ENCODE peak calls at places on chromosomes 7 and 10, in ten cellular contexts. W is transverse colon; T is activated T-cell treated with anti-CD3 and anti-CD28 coated beads, Interleukin-2, amount 50 U/mL, for 48 hours; R is Calu3; N is activated CD4-positive, alpha-beta T cell treated with anti-CD3 and anti-CD28 coated beads, Interleukin-2, amount 50 U/mL, for 24 hours; V is GM06990; L is GM04504; S is fibroblast of lung; P is AG04449; M is NCI-H2171 treated with DMSO at 0.1 percent for 48 hours. D is an unnamed sample.

GRCh38 chr10:13743101-13743693 is 156.4 kb downstream of the PRPF18 start:
- DNase-seq in W (no peak), T (no peak), R (no peak), N (no peak), V (peak; percentile 37), L (no peak), S (peak; percentile 33), P (no peak), M (no peak), D (no peak)

GRCh38 chr7:159370-160270 is 32.8 kb upstream of the FAM20C start:
- DNase-seq in W (no peak), T (no peak), R (no peak), N (no peak), V (no peak), L (no peak), S (no peak), P (no peak), M (no peak), D (no peak)

GRCh38 chr10:53537508-53537907 is 764.9 kb upstream of the MBL2 start:
- DNase-seq in W (no peak), T (no peak), R (no peak), N (no peak), V (no peak), L (no peak), S (no peak), P (no peak), M (no peak), D (no peak)

GRCh38 chr10:78179886-78180285 is 146.2 kb downstream of the RPS24 start:
- DNase-seq in W (no peak), T (no peak), R (no peak), N (no peak), V (no peak), L (no peak), S (no peak), P (no peak), M (no peak), D (no peak)

GRCh38 chr7:128020161-128020560 is 11.1 kb downstream of the LRRC4 start:
- DNase-seq in W (no peak), T (peak; percentile 54), R (no peak), N (no peak), V (no peak), L (no peak), S (no peak), P (no peak), M (no peak), D (peak; percentile 37)

GRCh38 chr10:69657417-69657816 is 27.4 kb downstream of the FAM241B start:
- DNase-seq in W (no peak), T (no peak), R (no peak), N (no peak), V (no peak), L (no peak), S (no peak), P (no peak), M (no peak), D (no peak)

GRCh38 chr10:79946270-79947082 is 2.4 kb downstream of the SFTPD start:
- DNase-seq in W (no peak), T (peak; percentile 11), R (no peak), N (no peak), V (no peak), L (no peak), S (no peak), P (no peak), M (no peak), D (no peak)

GRCh38 chr7:153090209-153090608 is 330.7 kb downstream of the ACTR3B start:
- DNase-seq in W (no peak), T (no peak), R (no peak), N (no peak), V (no peak), L (no peak), S (no peak), P (no peak), M (no peak), D (no peak)

GRCh38 chr7:84674236-84674913 is 479.8 kb upstream of the SEMA3A start:
- DNase-seq in W (no peak), T (no peak), R (no peak), N (no peak), V (no peak), L (no peak), S (peak; percentile 54), P (no peak), M (peak; percentile 26), D (no peak)

GRCh38 chr10:48833674-48834073 is 106.0 kb downstream of the LRRC18 start:
- DNase-seq in W (no peak), T (no peak), R (no peak), N (no peak), V (no peak), L (no peak), S (no peak), P (no peak), M (no peak), D (no peak)

D was measured in CD4-positive, CD25-positive, alpha-beta regulatory T cell.